ENCODE peak calls at places on chromosomes 5 and 9, in nine cellular contexts. H is right lobe of liver, R is heart left ventricle, B is A549, K is upper lobe of right lung, E is IMR-90, F is AG10803, I is osteoblast, P is hepatocyte. L is an unnamed sample.

GRCh38 chr5:159189310-159189709 is 20.0 kb downstream of the RNF145 start:
- DNase-seq in I (no peak), E (peak), F (no peak), H (no peak), B (peak), R (no peak), P (no peak), K (no peak), L (no peak)

GRCh38 chr5:5939724-5940370 is 438.5 kb downstream of the MED10 start:
- DNase-seq in F (no peak), H (no peak), P (no peak), K (no peak), I (no peak), R (no peak), E (no peak), B (no peak), L (no peak)

GRCh38 chr5:159106569-159107282 is 7.0 kb upstream of the EBF1 start:
- DNase-seq in I (peak), F (peak), E (peak), P (peak), K (peak), B (peak), R (peak), H (peak), L (peak)

GRCh38 chr5:88729476-88730182 is 153.4 kb downstream of the MEF2C start:
- DNase-seq in I (no peak), P (peak), R (no peak), B (peak), E (peak), H (no peak), F (peak), K (no peak), L (peak)

GRCh38 chr9:80995759-80996158 is 693.6 kb downstream of the TLE1 start:
- DNase-seq in K (no peak), R (no peak), F (peak), I (no peak), B (peak), E (peak), P (peak), H (no peak), L (peak)

GRCh38 chr9:26893030-26893676 is 551 bp upstream of the CAAP1 start:
- DNase-seq in P (no peak), F (no peak), E (no peak), R (no peak), K (no peak), I (no peak), B (no peak), H (no peak), L (no peak)

GRCh38 chr9:120478208-120478607 is 101.8 kb downstream of the CDK5RAP2 start:
- DNase-seq in R (no peak), B (peak), F (peak), P (no peak), H (no peak), I (no peak), K (no peak), E (peak), L (peak)

GRCh38 chr5:2131826-2132496 is 249.2 kb upstream of the IRX4 start:
- DNase-seq in K (no peak), H (no peak), I (no peak), F (no peak), R (no peak), B (no peak), E (no peak), P (no peak), L (no peak)

GRCh38 chr9:136533775-136534157 is 12.1 kb downstream of the NOTCH1 start:
- DNase-seq in H (no peak), E (no peak), B (no peak), R (peak), I (no peak), P (no peak), K (peak), F (no peak), L (no peak)

GRCh38 chr5:43676083-43676840 is 73.3 kb downstream of the NNT start:
- DNase-seq in P (no peak), I (no peak), E (peak), K (no peak), H (no peak), F (no peak), B (no peak), R (no peak), L (no peak)

GRCh38 chr9:34271618-34272017 is 57.5 kb downstream of the KIF24 start:
- DNase-seq in B (no peak), P (no peak), E (no peak), K (no peak), I (no peak), R (no peak), F (no peak), H (no peak), L (no peak)

GRCh38 chr5:34657550-34657921 is 1.4 kb downstream of the RAI14 start:
- DNase-seq in R (no peak), F (peak), I (no peak), B (peak), H (no peak), P (peak), E (peak), K (no peak), L (peak)

GRCh38 chr5:143495823-143496275 is 92.4 kb upstream of the NR3C1 start:
- DNase-seq in E (peak), H (no peak), K (no peak), P (no peak), B (peak), I (no peak), R (no peak), F (peak), L (peak)

GRCh38 chr5:177103523-177104253 is 17.0 kb downstream of the FGFR4 start:
- DNase-seq in F (no peak), H (no peak), I (peak), E (peak), B (no peak), P (no peak), R (no peak), K (no peak), L (no peak)

GRCh38 chr5:133552925-133553525 is 59.3 kb downstream of the FSTL4 start:
- DNase-seq in B (peak), E (peak), K (peak), I (peak), H (peak), R (peak), F (peak), P (peak), L (peak)

GRCh38 chr5:169195601-169196000 is 105.3 kb downstream of the SLIT3 start:
- DNase-seq in R (no peak), K (no peak), B (no peak), I (no peak), F (no peak), H (no peak), P (no peak), E (no peak), L (no peak)

GRCh38 chr5:156715287-156715686 is 134.8 kb upstream of the PPP1R2B start:
- DNase-seq in E (no peak), H (no peak), F (peak), K (no peak), R (no peak), B (no peak), P (no peak), I (no peak), L (no peak)

GRCh38 chr9:115115924-115116323 is 2.0 kb downstream of the TNC start:
- DNase-seq in E (peak), R (no peak), K (no peak), F (peak), P (no peak), H (no peak), I (peak), B (no peak), L (no peak)

GRCh38 chr5:113271015-113271414 is 163.8 kb downstream of the TSSK1B start:
- DNase-seq in K (no peak), R (no peak), E (peak), F (peak), H (no peak), I (no peak), P (no peak), B (no peak), L (no peak)

GRCh38 chr5:148951612-148952011 is 111.2 kb downstream of the SH3TC2 start:
- DNase-seq in E (no peak), I (no peak), K (no peak), H (no peak), R (no peak), B (no peak), P (no peak), F (no peak), L (no peak)

GRCh38 chr9:21070171-21070571 is 7.6 kb downstream of the IFNB1 start:
- DNase-seq in K (no peak), E (peak), B (peak), F (peak), H (no peak), P (peak), I (no peak), R (peak), L (peak)

GRCh38 chr5:132761321-132762240 is 14.4 kb downstream of the CCNI2 start:
- DNase-seq in B (no peak), F (no peak), I (peak), K (no peak), P (no peak), E (no peak), R (no peak), H (no peak), L (no peak)

GRCh38 chr9:132610661-132611060 is 28.3 kb downstream of the BARHL1 start:
- DNase-seq in K (no peak), H (no peak), F (no peak), B (no peak), R (no peak), E (no peak), I (no peak), P (no peak), L (no peak)

GRCh38 chr9:26375448-26375847 is 517.2 kb downstream of the CAAP1 start:
- DNase-seq in E (peak), B (no peak), P (no peak), I (no peak), F (peak), R (no peak), K (no peak), H (no peak), L (no peak)

GRCh38 chr5:148465381-148466290 is 81.9 kb downstream of the FBXO38 start:
- DNase-seq in F (no peak), E (no peak), K (no peak), H (no peak), R (no peak), I (no peak), P (no peak), B (no peak), L (no peak)

GRCh38 chr9:132768932-132769894 is 98.9 kb downstream of the GTF3C4 start:
- DNase-seq in I (peak), R (peak), K (peak), P (peak), F (peak), H (no peak), B (peak), E (peak), L (peak)

GRCh38 chr9:133210202-133210532 is 1.1 kb upstream of the OBP2B start:
- DNase-seq in I (no peak), E (no peak), F (no peak), K (peak), H (no peak), R (no peak), P (no peak), B (no peak), L (no peak)

GRCh38 chr5:149962040-149962439 is 1.5 kb downstream of the SLC26A2 start:
- DNase-seq in R (no peak), K (no peak), H (no peak), E (peak), P (peak), I (peak), B (peak), F (peak), L (peak)

GRCh38 chr5:139147743-139148079 is 50.5 kb downstream of the SIL1 start:
- DNase-seq in P (peak), H (peak), E (peak), F (peak), B (no peak), R (no peak), I (no peak), K (peak), L (peak)

GRCh38 chr9:84642618-84643017 is 26.9 kb upstream of the NTRK2 start:
- DNase-seq in K (no peak), F (no peak), P (no peak), B (no peak), I (no peak), R (no peak), H (no peak), E (no peak), L (no peak)

GRCh38 chr5:133273661-133274596 is 222.1 kb downstream of the HSPA4 start:
- DNase-seq in R (no peak), K (no peak), H (no peak), I (no peak), P (peak), F (peak), B (no peak), E (peak), L (peak)

GRCh38 chr9:130239741-130240241 is 25.8 kb upstream of the HMCN2 start:
- DNase-seq in K (no peak), H (peak), I (peak), B (no peak), F (no peak), P (no peak), E (peak), R (no peak), L (no peak)

GRCh38 chr9:19994296-19994695 is 205.5 kb upstream of the SLC24A2 start:
- DNase-seq in H (no peak), B (no peak), P (no peak), E (no peak), I (no peak), R (no peak), K (no peak), F (peak), L (no peak)

GRCh38 chr9:33166263-33167083 is 663 bp downstream of the B4GALT1 start:
- DNase-seq in I (peak), B (no peak), E (no peak), K (no peak), H (peak), P (peak), R (no peak), F (no peak), L (peak)
- TF ChIP-seq CTCF in I (no peak), B (no peak), E (no peak), K (no peak), H (no peak), P (no peak), R (no peak), F (no peak), L (no peak)

DNA sequence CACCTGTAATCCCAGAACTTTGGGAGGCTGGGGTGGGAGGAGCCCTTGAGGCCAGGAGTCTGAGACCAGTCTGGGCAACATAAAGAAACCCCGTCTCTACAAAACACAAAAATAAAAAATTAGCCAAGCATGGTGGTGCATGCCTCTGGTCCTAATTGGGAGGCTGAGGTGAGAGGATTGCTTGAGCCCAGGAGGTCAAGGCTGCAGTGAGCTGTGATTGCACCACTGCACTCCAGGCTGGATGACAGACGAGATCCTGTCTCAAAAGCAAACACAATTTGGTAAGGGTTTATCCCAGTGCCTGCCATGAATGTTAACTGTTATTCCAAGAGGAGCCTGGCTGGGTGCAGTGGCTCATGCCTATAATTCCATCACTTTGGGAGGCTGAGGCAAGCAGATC is 71.1 kb downstream of the LHX2 start:
- DNase-seq in H (no peak), K (no peak), I (no peak), F (no peak), R (no peak), E (no peak), B (no peak), P (no peak), L (no peak)
- H3K4me3 ChIP-seq in H (no peak), K (no peak), I (no peak), F (no peak), R (no peak), E (no peak), B (no peak), P (no peak), L (no peak)

GRCh38 chr9:5610491-5610890 is 18.4 kb upstream of the RIC1 start:
- DNase-seq in F (no peak), B (no peak), H (no peak), E (no peak), R (no peak), K (no peak), I (no peak), P (no peak), L (no peak)

GRCh38 chr9:5614192-5614591 is 14.7 kb upstream of the RIC1 start:
- DNase-seq in H (no peak), I (no peak), B (no peak), K (no peak), P (no peak), F (no peak), E (no peak), R (no peak), L (no peak)

GRCh38 chr9:5612187-5612535 is 16.7 kb upstream of the RIC1 start:
- DNase-seq in K (no peak), B (no peak), R (no peak), F (peak), I (no peak), E (no peak), H (peak), P (no peak), L (no peak)

GRCh38 chr9:5611321-5612186 is 17.4 kb upstream of the RIC1 start:
- DNase-seq in P (no peak), E (no peak), R (no peak), K (no peak), H (no peak), F (peak), B (no peak), I (no peak), L (no peak)

DNA sequence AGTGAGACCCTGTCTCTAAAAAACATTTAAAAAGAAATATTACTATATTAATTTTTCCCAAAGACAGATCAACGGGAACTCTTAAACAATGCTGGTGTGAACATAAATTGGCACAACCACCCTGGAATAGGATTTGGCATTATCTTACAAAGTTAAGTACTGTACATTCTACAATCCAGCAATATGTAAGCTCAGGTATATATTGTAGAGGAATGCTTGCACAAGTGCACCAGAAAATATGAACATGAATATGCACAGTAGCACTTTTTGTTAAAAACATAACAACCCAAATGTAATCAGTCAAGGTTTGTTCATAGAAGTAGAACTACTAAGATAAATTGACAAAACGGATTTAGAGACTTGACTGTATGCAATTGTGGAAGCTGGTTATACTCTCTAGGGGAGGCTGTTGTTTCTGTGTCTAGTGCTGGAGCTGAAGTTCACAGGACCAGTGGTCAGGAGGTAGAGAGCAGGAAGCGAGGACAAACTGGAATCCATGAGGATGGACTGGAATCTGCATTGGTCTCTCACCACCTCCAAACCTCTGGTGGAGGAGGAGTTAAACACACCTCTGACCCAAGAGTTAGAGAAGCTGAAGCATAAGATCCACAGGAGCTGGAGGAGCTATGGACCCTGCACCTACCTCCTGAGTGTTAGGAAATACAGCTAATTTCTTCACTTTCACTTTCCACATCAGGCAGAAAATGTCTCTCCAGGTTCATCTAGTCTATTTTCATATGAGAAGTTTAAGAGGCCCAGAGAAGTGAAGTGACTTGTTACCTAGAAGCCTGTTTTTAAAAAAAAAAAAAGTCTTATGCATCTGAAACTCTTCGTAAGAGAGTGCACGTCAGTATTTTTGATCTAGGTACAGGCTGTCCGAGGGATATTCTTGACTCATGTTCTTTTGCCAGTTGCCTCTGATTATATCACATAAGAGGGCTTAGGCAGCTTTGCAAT is 20.3 kb upstream of the RIC1 start:
- DNase-seq in H (no peak), K (no peak), F (no peak), I (no peak), P (no peak), R (no peak), E (no peak), B (no peak), L (peak)
- TF ChIP-seq CTCF in H (peak), K (no peak), F (no peak), I (peak), P (no peak), R (no peak), E (no peak), B (no peak), L (no peak)

DNA sequence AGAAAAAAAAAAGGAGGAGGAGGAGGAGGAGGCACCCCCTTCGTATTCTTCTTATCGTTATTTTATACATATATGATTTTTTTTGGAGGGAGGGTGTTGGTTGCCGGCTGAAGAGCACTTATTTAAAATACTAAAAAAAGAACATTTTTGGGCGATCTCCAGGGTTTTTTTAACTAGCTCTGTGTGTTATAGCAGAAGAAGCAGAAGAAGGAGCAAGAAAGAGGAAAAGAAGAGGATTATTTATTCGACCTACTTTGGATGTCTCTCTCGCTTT is 440 bp downstream of the NR2F1 start:
- DNase-seq in F (no peak), P (no peak), E (peak), H (no peak), I (no peak), B (peak), K (no peak), R (no peak), L (no peak)
- H3K4me3 ChIP-seq in F (peak), P (peak), E (peak), H (peak), I (peak), B (peak), K (peak), R (no peak), L (peak)

GRCh38 chr9:16182784-16183183 is 629.9 kb downstream of the CCDC171 start:
- DNase-seq in E (no peak), B (no peak), R (no peak), K (no peak), P (no peak), I (no peak), H (no peak), F (no peak), L (no peak)
- TF ChIP-seq CTCF in E (no peak), B (no peak), R (no peak), K (no peak), P (no peak), I (no peak), H (no peak), F (no peak), L (no peak)